ENCODE peak calls at places on chromosomes 1 and 21, in ten cellular contexts. C is brain microvascular endothelial cell, T is heart left ventricle, B is A549, D is foreskin fibroblast, F is AG09309, W is spleen, A is SK-N-SH, H is uterus, I is colonic mucosa. Y is an unnamed sample.

GRCh38 chr21:42833439-42833815 is 45.9 kb downstream of the WDR4 start:
- DNase-seq in C (no peak), T (peak; percentile 16), B (peak; percentile 61), D (peak; percentile 56), F (no peak), W (peak; percentile 75), A (peak; percentile 77), H (no peak), I (peak; percentile 53), Y (peak; percentile 12)

GRCh38 chr1:201419241-201419640 is 2.3 kb downstream of the TNNI1 start:
- DNase-seq in C (no peak), T (no peak), B (no peak), D (no peak), F (no peak), W (peak; percentile 57), A (no peak), H (no peak), I (no peak), Y (no peak)

GRCh38 chr1:54667797-54668196 is 26.2 kb downstream of the MROH7 start:
- DNase-seq in C (no peak), T (no peak), B (no peak), D (no peak), F (no peak), W (no peak), A (no peak), H (no peak), I (no peak), Y (no peak)

GRCh38 chr1:216303690-216304089 is 119.6 kb downstream of the USH2A start:
- DNase-seq in C (no peak), T (no peak), B (no peak), D (no peak), F (no peak), W (no peak), A (no peak), H (no peak), I (no peak), Y (no peak)

GRCh38 chr1:40782371-40782956 is 1.1 kb upstream of the KCNQ4 start:
- DNase-seq in C (no peak), T (peak; percentile 41), B (no peak), D (peak; percentile 58), F (no peak), W (no peak), A (no peak), H (no peak), I (peak; percentile 72), Y (no peak)

GRCh38 chr1:46407636-46408035 is 13.5 kb downstream of the FAAH start:
- DNase-seq in C (no peak), T (no peak), B (no peak), D (no peak), F (no peak), W (peak; percentile 50), A (no peak), H (no peak), I (no peak), Y (no peak)

GRCh38 chr1:198169704-198170103 is 12.9 kb downstream of the NEK7 start:
- DNase-seq in C (no peak), T (no peak), B (no peak), D (no peak), F (no peak), W (no peak), A (no peak), H (no peak), I (no peak), Y (no peak)

GRCh38 chr1:199778324-199778955 is 249.1 kb upstream of the NR5A2 start:
- DNase-seq in C (no peak), T (no peak), B (peak; percentile 80), D (no peak), F (no peak), W (no peak), A (peak; percentile 15), H (no peak), I (peak; percentile 19), Y (no peak)

GRCh38 chr1:92210701-92211100 is 7.0 kb upstream of the C1orf146 start:
- DNase-seq in C (peak; percentile 42), T (no peak), B (no peak), D (peak; percentile 20), F (no peak), W (no peak), A (no peak), H (no peak), I (no peak), Y (peak; percentile 64)

GRCh38 chr1:162502077-162502476 is 4.5 kb downstream of the UHMK1 start:
- DNase-seq in C (no peak), T (no peak), B (no peak), D (no peak), F (no peak), W (no peak), A (no peak), H (no peak), I (no peak), Y (no peak)

GRCh38 chr1:66415326-66415725 is 118.6 kb upstream of the SGIP1 start:
- DNase-seq in C (no peak), T (no peak), B (no peak), D (peak; percentile 24), F (no peak), W (no peak), A (no peak), H (no peak), I (no peak), Y (no peak)

GRCh38 chr1:18299441-18300338 is 181.0 kb upstream of the KLHDC7A start:
- DNase-seq in C (no peak), T (no peak), B (peak; percentile 22), D (no peak), F (no peak), W (no peak), A (peak; percentile 73), H (no peak), I (no peak), Y (peak; percentile 6)

DNA sequence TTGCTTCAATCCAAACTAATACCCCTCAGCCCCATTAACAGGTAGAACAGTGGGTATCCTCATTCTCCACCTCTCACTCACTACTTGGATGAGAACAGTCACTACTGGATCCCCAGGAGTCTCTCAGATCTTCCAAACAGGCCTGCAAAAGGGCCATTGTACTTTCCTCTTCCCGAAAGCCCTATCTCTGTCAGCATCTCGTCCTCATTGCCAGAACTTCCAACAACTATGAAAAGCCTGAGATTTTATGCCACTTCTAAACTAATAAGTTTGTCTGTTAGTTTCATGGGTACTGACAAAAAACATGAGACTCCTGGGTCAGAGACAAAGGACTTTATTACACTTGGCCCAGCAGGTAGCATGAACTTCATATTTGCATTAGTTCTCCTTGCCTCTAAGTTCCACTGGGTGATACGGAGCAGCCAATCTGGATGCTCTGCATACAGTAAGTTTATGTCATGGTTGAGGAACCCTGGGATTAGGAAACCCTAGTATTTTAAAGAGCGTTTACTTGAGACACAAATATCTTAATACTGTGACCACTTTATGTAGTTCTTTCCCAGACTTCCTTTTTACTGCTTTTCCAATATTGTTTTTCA is 38.1 kb downstream of the VANGL2 start:
- DNase-seq in C (no peak), T (no peak), B (no peak), D (no peak), F (no peak), W (no peak), A (no peak), H (no peak), I (no peak), Y (no peak)
- H3K4me3 ChIP-seq in C (no peak overlapping the region), T (peak overlapping the region; percentile 33), B (no peak overlapping the region), D (no peak overlapping the region), F (no peak overlapping the region), W (no peak overlapping the region), A (no peak overlapping the region), H (no peak overlapping the region), I (peak overlapping the region; percentile 8), Y (no peak overlapping the region)

GRCh38 chr1:99808391-99809115 is 41.6 kb upstream of the AGL start:
- DNase-seq in C (peak; percentile 88), T (peak; percentile 22), B (peak; percentile 75), D (peak; percentile 93), F (peak; percentile 94), W (no peak), A (peak; percentile 74), H (peak; percentile 71), I (peak; percentile 56), Y (peak; percentile 95)
- TF ChIP-seq CTCF in C (peak; percentile 42), T (peak; percentile 75), B (peak; percentile 75), D (peak; percentile 33), F (peak; percentile 48), W (peak; percentile 69), A (peak; percentile 74), H (peak; percentile 49), I (peak; percentile 45), Y (peak; percentile 58)

GRCh38 chr1:247114351-247115140 is 10.4 kb upstream of the ZNF669 start:
- DNase-seq in C (no peak), T (no peak), B (no peak), D (no peak), F (no peak), W (no peak), A (peak; percentile 19), H (no peak), I (no peak), Y (no peak)

GRCh38 chr1:247113094-247113497 is 8.9 kb upstream of the ZNF669 start:
- DNase-seq in C (no peak), T (no peak), B (no peak), D (peak; percentile 26), F (no peak), W (no peak), A (peak; percentile 39), H (peak; percentile 25), I (no peak), Y (no peak)

GRCh38 chr1:247113733-247114271 is 9.6 kb upstream of the ZNF669 start:
- DNase-seq in C (no peak), T (no peak), B (no peak), D (no peak), F (no peak), W (no peak), A (no peak), H (no peak), I (no peak), Y (no peak)

GRCh38 chr1:247115545-247115944 is 11.4 kb upstream of the ZNF669 start:
- DNase-seq in C (no peak), T (no peak), B (no peak), D (no peak), F (no peak), W (no peak), A (peak; percentile 19), H (no peak), I (no peak), Y (no peak)

GRCh38 chr1:247115141-247115510 is 11.0 kb upstream of the ZNF669 start:
- DNase-seq in C (no peak), T (no peak), B (no peak), D (no peak), F (no peak), W (no peak), A (no peak), H (no peak), I (no peak), Y (no peak)
- H3K4me3 ChIP-seq in C (no peak overlapping the region), T (no peak overlapping the region), B (no peak overlapping the region), D (no peak overlapping the region), F (no peak overlapping the region), W (no peak overlapping the region), A (no peak overlapping the region), H (no peak overlapping the region), I (no peak overlapping the region), Y (no peak overlapping the region)

DNA sequence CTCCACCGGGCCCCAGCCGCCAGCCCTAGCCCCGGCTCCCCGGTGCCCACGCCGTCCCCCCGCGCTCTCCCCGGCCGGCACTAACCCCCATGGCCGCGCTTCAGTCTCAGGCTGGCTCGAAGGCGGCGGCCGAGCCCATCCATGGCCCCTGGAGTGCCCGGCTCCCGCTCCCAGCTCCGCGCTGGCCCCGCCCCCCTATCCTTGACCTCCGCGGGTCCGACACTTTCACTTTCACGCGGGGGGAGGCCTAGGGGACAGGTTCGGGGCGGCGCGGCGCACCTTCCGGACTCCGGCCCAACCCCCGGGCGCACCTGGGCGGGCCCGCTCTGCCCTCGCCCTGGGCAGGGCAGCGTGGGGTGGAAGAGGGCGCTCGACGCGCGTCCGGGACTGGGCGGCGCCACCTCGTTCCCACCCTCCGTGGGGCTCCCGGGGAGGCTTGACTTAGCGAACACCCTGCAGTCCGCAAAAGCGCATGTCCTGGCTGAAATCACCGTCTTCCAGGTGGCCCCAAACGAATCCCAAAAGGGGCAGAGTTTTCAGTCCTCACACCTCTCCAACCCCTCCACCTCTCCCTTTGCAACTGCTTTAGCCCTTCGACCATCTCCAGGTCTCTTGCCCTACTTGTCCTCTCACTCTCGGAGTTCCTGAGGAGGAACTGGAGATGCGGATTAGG is 3.9 kb upstream of the DENND2D start:
- DNase-seq in C (no peak), T (peak; percentile 55), B (peak; percentile 10), D (peak; percentile 57), F (no peak), W (peak; percentile 98), A (peak; percentile 73), H (no peak), I (peak; percentile 88), Y (no peak)
- TF ChIP-seq CTCF in C (no peak), T (no peak), B (no peak), D (no peak), F (no peak), W (no peak), A (no peak), H (no peak), I (no peak), Y (no peak)

Y was measured in choroid plexus epithelial cell.